ENCODE peak calls at places on chromosomes 1 and 21, in ten cellular contexts. D, N, R, L, U, K, J, Y, T and G are unnamed samples.

GRCh38 chr1:233480198-233480597 is 133.7 kb upstream of the KCNK1 start:
- DNase-seq in T (no peak), N (no peak), L (no peak), R (no peak), D (no peak), K (no peak), Y (no peak), U (no peak), J (no peak), G (no peak)

GRCh38 chr1:40107290-40107959 is 10.4 kb upstream of the PPT1 start:
- DNase-seq in J (no peak), R (no peak), L (no peak), D (no peak), U (no peak), K (no peak), T (no peak), N (no peak), Y (no peak), G (no peak)

GRCh38 chr1:117611894-117612481 is 6.1 kb downstream of the TENT5C start:
- DNase-seq in U (no peak), J (no peak), L (peak; percentile 34), T (no peak), N (no peak), D (no peak), R (no peak), K (no peak), Y (no peak), G (no peak)

GRCh38 chr1:60668584-60668983 is 413.8 kb upstream of the NFIA start:
- DNase-seq in N (no peak), T (no peak), Y (no peak), K (peak; percentile 13), U (no peak), D (no peak), R (no peak), J (no peak), L (no peak), G (no peak)

GRCh38 chr1:203367051-203367450 is 16.1 kb upstream of the FMOD start:
- DNase-seq in L (no peak), N (no peak), T (no peak), D (no peak), K (no peak), R (no peak), J (no peak), Y (peak; percentile 81), U (no peak), G (no peak)

GRCh38 chr1:183022202-183023145 is 746 bp upstream of the LAMC1 start:
- DNase-seq in L (peak; percentile 99), U (no peak), T (peak; percentile 98), D (no peak), J (peak; percentile 72), Y (no peak), N (peak; percentile 94), R (peak; percentile 98), K (peak; percentile 86), G (peak; percentile 95)

GRCh38 chr1:83698644-83699043 is 300.3 kb downstream of the TTLL7 start:
- DNase-seq in J (no peak), U (no peak), L (no peak), D (no peak), T (no peak), K (no peak), R (no peak), Y (no peak), N (no peak), G (no peak)

GRCh38 chr1:44021156-44021555 is 10.1 kb downstream of the SLC6A9 start:
- DNase-seq in J (no peak), N (no peak), Y (no peak), R (no peak), K (no peak), D (no peak), L (no peak), U (no peak), T (no peak), G (no peak)

GRCh38 chr21:26835027-26835713 is 10.0 kb downstream of the ADAMTS1 start:
- DNase-seq in R (peak; percentile 80), L (peak; percentile 83), J (no peak), K (no peak), T (peak; percentile 85), U (no peak), Y (no peak), N (peak; percentile 80), D (no peak), G (no peak)

GRCh38 chr1:8862528-8862927 is 16.0 kb downstream of the ENO1 start:
- DNase-seq in U (no peak), R (no peak), K (no peak), N (no peak), T (no peak), D (no peak), L (no peak), J (peak; percentile 81), Y (no peak), G (no peak)

GRCh38 chr1:59707216-59707615 is 107.5 kb upstream of the HOOK1 start:
- DNase-seq in N (peak; percentile 58), Y (no peak), L (peak; percentile 99), K (peak; percentile 73), T (peak; percentile 98), R (peak; percentile 97), U (no peak), D (no peak), J (peak; percentile 27), G (peak; percentile 89)

GRCh38 chr1:114561333-114561732 is 20.1 kb downstream of the BCAS2 start:
- DNase-seq in Y (no peak), D (no peak), J (no peak), R (no peak), K (no peak), N (no peak), L (no peak), T (no peak), U (no peak), G (no peak)

GRCh38 chr1:14810631-14811325 is 212.3 kb downstream of the KAZN start:
- DNase-seq in N (no peak), T (no peak), K (no peak), R (no peak), J (no peak), U (no peak), L (peak; percentile 17), D (no peak), Y (no peak), G (no peak)

GRCh38 chr1:232538224-232538942 is 91.5 kb downstream of the SIPA1L2 start:
- DNase-seq in Y (no peak), N (peak; percentile 98), K (no peak), J (no peak), R (peak; percentile 75), L (peak; percentile 77), D (no peak), U (no peak), T (peak; percentile 66), G (no peak)

GRCh38 chr1:40332695-40333094 is 15.6 kb upstream of the COL9A2 start:
- DNase-seq in R (no peak), Y (no peak), J (no peak), K (no peak), U (no peak), N (no peak), T (no peak), L (no peak), D (no peak), G (no peak)

GRCh38 chr1:37020653-37021277 is 13.6 kb downstream of the GRIK3 start:
- DNase-seq in K (peak; percentile 19), J (peak; percentile 73), U (no peak), L (no peak), N (no peak), D (no peak), Y (no peak), T (no peak), R (peak; percentile 2), G (no peak)

GRCh38 chr1:19432943-19433609 is 52.3 kb downstream of the CAPZB start:
- DNase-seq in R (no peak), Y (no peak), K (no peak), U (no peak), D (no peak), J (no peak), L (peak; percentile 72), N (no peak), T (peak; percentile 56), G (no peak)

GRCh38 chr1:2148691-2149090 is 45.9 kb downstream of the FAAP20 start:
- DNase-seq in D (peak; percentile 17), J (peak; percentile 87), L (no peak), U (no peak), N (no peak), Y (no peak), K (no peak), R (no peak), T (no peak), G (no peak)

GRCh38 chr1:187092104-187092503 is 263.4 kb downstream of the PLA2G4A start:
- DNase-seq in L (no peak), T (no peak), K (no peak), D (no peak), R (no peak), Y (no peak), J (peak; percentile 68), U (no peak), N (no peak), G (no peak)

GRCh38 chr1:26190373-26190987 is at the start of gene CATSPER4:
- DNase-seq in Y (no peak), U (no peak), K (no peak), N (peak; percentile 64), D (no peak), R (peak; percentile 15), L (peak; percentile 19), J (peak; percentile 57), T (no peak), G (no peak)

GRCh38 chr1:54800899-54801759 is at the start of gene TTC22:
- DNase-seq in T (no peak), U (no peak), R (no peak), K (no peak), N (no peak), Y (no peak), D (peak; percentile 33), L (no peak), J (peak; percentile 91), G (no peak)

GRCh38 chr1:24702511-24703293 is 42.5 kb upstream of the CLIC4 start:
- DNase-seq in L (peak; percentile 51), T (peak; percentile 89), U (no peak), K (no peak), J (no peak), N (peak; percentile 64), R (peak; percentile 58), Y (no peak), D (no peak), G (no peak)

GRCh38 chr1:85407978-85408377 is 57.0 kb downstream of the DDAH1 start:
- DNase-seq in R (no peak), K (no peak), Y (no peak), D (no peak), U (no peak), J (no peak), N (no peak), T (no peak), L (no peak), G (no peak)

GRCh38 chr1:15958111-15958510 is 17.8 kb downstream of the ZBTB17 start:
- DNase-seq in K (no peak), U (no peak), T (no peak), Y (no peak), D (no peak), R (no peak), N (no peak), J (no peak), L (no peak), G (no peak)

GRCh38 chr1:118148034-118148433 is 37.0 kb downstream of the SPAG17 start:
- DNase-seq in R (peak; percentile 16), T (peak; percentile 39), J (no peak), N (no peak), L (no peak), D (no peak), U (no peak), K (no peak), Y (no peak), G (no peak)